ENCODE peak calls at places on chromosomes 1 and 21, in seven cellular contexts. A is RWPE1, W is stomach, C is Right ventricle myocardium superior, D is myocyte, I is NCI-H2081, J is astrocyte of the spinal cord. H is an unnamed sample.

GRCh38 chr1:43766086-43766784 is 58.9 kb downstream of the ST3GAL3 start:
- DNase-seq in A (peak; percentile 57), W (no peak), C (no peak), D (no peak), I (no peak), J (no peak), H (no peak)

GRCh38 chr1:233015965-233016364 is 65.6 kb downstream of the NTPCR start:
- DNase-seq in A (no peak), W (no peak), C (no peak), D (peak; percentile 94), I (no peak), J (no peak), H (no peak)

GRCh38 chr1:212225416-212225815 is 59.8 kb upstream of the PPP2R5A start:
- DNase-seq in A (no peak), W (no peak), C (no peak), D (no peak), I (no peak), J (no peak), H (no peak)

GRCh38 chr1:109895720-109896504 is 14.7 kb upstream of the CSF1 start:
- DNase-seq in A (peak; percentile 39), W (no peak), C (peak; percentile 69), D (peak; percentile 63), I (no peak), J (peak; percentile 49), H (no peak)

GRCh38 chr1:52920791-52921291 is 699 bp downstream of the ECHDC2 start:
- DNase-seq in A (peak; percentile 34), W (peak; percentile 43), C (peak; percentile 55), D (no peak), I (no peak), J (no peak), H (no peak)

GRCh38 chr21:14259669-14260458 is 43.9 kb downstream of the RBM11 start:
- DNase-seq in A (peak; percentile 39), W (no peak), C (no peak), D (peak; percentile 65), I (no peak), J (peak; percentile 38), H (peak; percentile 17)

GRCh38 chr1:87684194-87684593 is 355.5 kb downstream of the LMO4 start:
- DNase-seq in A (peak; percentile 25), W (peak; percentile 29), C (no peak), D (peak; percentile 30), I (no peak), J (peak; percentile 63), H (peak; percentile 11)

GRCh38 chr21:32954353-32954752 is 71.4 kb upstream of the OLIG2 start:
- DNase-seq in A (no peak), W (no peak), C (no peak), D (no peak), I (no peak), J (no peak), H (no peak)

GRCh38 chr1:16720403-16721223 is 19.7 kb upstream of the RNU1-4 start:
- DNase-seq in A (no peak), W (peak; percentile 30), C (peak; percentile 31), D (no peak), I (no peak), J (no peak), H (no peak)

GRCh38 chr1:108865316-108865910 is 8.5 kb upstream of the AKNAD1 start:
- DNase-seq in A (no peak), W (no peak), C (no peak), D (no peak), I (no peak), J (no peak), H (no peak)

GRCh38 chr1:109931189-109931672 is 20.6 kb downstream of the CSF1 start:
- DNase-seq in A (no peak), W (peak; percentile 90), C (peak; percentile 91), D (peak; percentile 85), I (no peak), J (peak; percentile 89), H (no peak)

GRCh38 chr1:93588206-93588605 is 93.4 kb downstream of the BCAR3 start:
- DNase-seq in A (no peak), W (no peak), C (no peak), D (peak; percentile 52), I (no peak), J (peak; percentile 52), H (no peak)

GRCh38 chr1:6168947-6169586 is 11.1 kb downstream of the CHD5 start:
- DNase-seq in A (no peak), W (no peak), C (no peak), D (no peak), I (no peak), J (no peak), H (no peak)

GRCh38 chr1:225441314-225442119 is 13.7 kb upstream of the LBR start:
- DNase-seq in A (no peak), W (no peak), C (no peak), D (no peak), I (no peak), J (no peak), H (no peak)

GRCh38 chr1:205920159-205920558 is 23.1 kb downstream of the SLC26A9 start:
- DNase-seq in A (no peak), W (peak; percentile 24), C (peak; percentile 68), D (peak; percentile 76), I (no peak), J (peak; percentile 62), H (no peak)

GRCh38 chr1:9166289-9167235 is 37.7 kb upstream of the GPR157 start:
- DNase-seq in A (no peak), W (no peak), C (no peak), D (no peak), I (no peak), J (peak; percentile 94), H (no peak)

GRCh38 chr1:15178571-15179484 is 25.3 kb downstream of the TMEM51 start:
- DNase-seq in A (peak; percentile 91), W (no peak), C (no peak), D (peak; percentile 90), I (peak; percentile 48), J (peak; percentile 95), H (no peak)

GRCh38 chr1:56200921-56201320 is 378.4 kb downstream of the PLPP3 start:
- DNase-seq in A (no peak), W (no peak), C (no peak), D (no peak), I (no peak), J (no peak), H (no peak)

GRCh38 chr1:196997428-196997827 is 20.1 kb downstream of the CFHR5 start:
- DNase-seq in A (peak; percentile 34), W (no peak), C (no peak), D (peak; percentile 45), I (no peak), J (peak; percentile 70), H (no peak)

GRCh38 chr1:208857471-208857870 is 613.3 kb upstream of the PLXNA2 start:
- DNase-seq in A (no peak), W (no peak), C (no peak), D (no peak), I (no peak), J (no peak), H (no peak)

GRCh38 chr21:17388226-17388625 is 124.6 kb upstream of the CXADR start:
- DNase-seq in A (no peak), W (no peak), C (no peak), D (no peak), I (no peak), J (no peak), H (no peak)